ENCODE peak calls at places on chromosome 12, in five cellular contexts. N is T follicular helper cell; C is AML-193; T is activated CD4-positive, alpha-beta memory T cell treated with anti-CD3 and anti-CD28 coated beads for 36 hours; L is A673. O is an unnamed sample.

GRCh38 chr12:115866909-115867525 is 410.5 kb downstream of the MED13L start:
- DNase-seq in T (no peak), L (peak), C (no peak), N (no peak), O (no peak)

GRCh38 chr12:8629486-8630033 is 16.9 kb upstream of the AICDA start:
- DNase-seq in T (no peak), L (no peak), N (no peak), C (no peak), O (no peak)

GRCh38 chr12:131048611-131048990 is 94.9 kb downstream of the ADGRD1 start:
- DNase-seq in N (no peak), L (no peak), T (no peak), C (no peak), O (no peak)

GRCh38 chr12:3077572-3078081 is 448 bp downstream of the TSPAN9 start:
- DNase-seq in L (peak), T (peak), C (no peak), N (no peak), O (no peak)

GRCh38 chr12:79236920-79237319 is 372.3 kb downstream of the SYT1 start:
- DNase-seq in L (no peak), N (no peak), C (no peak), T (no peak), O (no peak)

GRCh38 chr12:75831413-75831812 is 200.2 kb downstream of the PHLDA1 start:
- DNase-seq in C (no peak), L (peak), N (no peak), T (no peak), O (no peak)

GRCh38 chr12:78101946-78102635 is 271.4 kb downstream of the NAV3 start:
- DNase-seq in C (no peak), N (no peak), T (no peak), L (peak), O (no peak)

GRCh38 chr12:104998423-104999346 is 12.6 kb downstream of the NOPCHAP1 start:
- DNase-seq in L (no peak), N (no peak), C (no peak), T (no peak), O (no peak)

GRCh38 chr12:107622005-107622404 is 63.6 kb upstream of the PWP1 start:
- DNase-seq in N (no peak), T (no peak), L (peak), C (peak), O (no peak)

GRCh38 chr12:127761880-127762279 is 505.1 kb upstream of the TMEM132C start:
- DNase-seq in C (no peak), N (no peak), T (no peak), L (no peak), O (peak)

GRCh38 chr12:11143352-11143751 is 8.9 kb upstream of the TAS2R30 start:
- DNase-seq in N (no peak), T (no peak), C (no peak), L (no peak), O (no peak)

GRCh38 chr12:32290411-32290810 is 108.9 kb upstream of the FGD4 start:
- DNase-seq in T (no peak), L (no peak), C (no peak), N (no peak), O (no peak)

GRCh38 chr12:110349521-110350151 is 53.9 kb downstream of the ANAPC7 start:
- DNase-seq in T (peak), N (peak), C (peak), L (peak), O (peak)

GRCh38 chr12:80230068-80230467 is 130.7 kb downstream of the OTOGL start:
- DNase-seq in T (no peak), L (peak), N (no peak), C (no peak), O (no peak)

GRCh38 chr12:81492131-81492720 is 266.9 kb downstream of the PPFIA2 start:
- DNase-seq in L (peak), T (no peak), N (no peak), C (no peak), O (no peak)

GRCh38 chr12:57759360-57759980 is 4.6 kb downstream of the MARCHF9 start:
- DNase-seq in T (peak), C (peak), L (no peak), N (no peak), O (no peak)

GRCh38 chr12:2268478-2269286 is 215.9 kb downstream of the CACNA1C start:
- DNase-seq in N (no peak), L (no peak), C (no peak), T (no peak), O (peak)

GRCh38 chr12:10205251-10205807 is 7.3 kb upstream of the GABARAPL1 start:
- DNase-seq in T (no peak), N (no peak), C (no peak), L (no peak), O (no peak)

GRCh38 chr12:62925680-62926079 is 9.3 kb downstream of the PPM1H start:
- DNase-seq in L (no peak), N (no peak), C (no peak), T (no peak), O (no peak)

GRCh38 chr12:2654311-2654710 is 140.5 kb upstream of the FKBP4 start:
- DNase-seq in T (no peak), C (no peak), N (no peak), L (no peak), O (no peak)

GRCh38 chr12:6774557-6775062 is 2.3 kb downstream of the LAG3 start:
- DNase-seq in T (peak), C (no peak), N (no peak), L (no peak), O (no peak)

GRCh38 chr12:118359541-118359915 is 13.2 kb downstream of the TAOK3 start:
- DNase-seq in N (no peak), T (peak), L (no peak), C (peak), O (no peak)

GRCh38 chr12:118737985-118738540 is 243.3 kb upstream of the SRRM4 start:
- DNase-seq in C (no peak), N (no peak), T (no peak), L (no peak), O (no peak)

GRCh38 chr12:27332407-27333310 is at the start of gene BMAL2:
- DNase-seq in N (no peak), C (no peak), L (peak), T (peak), O (peak)

GRCh38 chr12:107320929-107321618 is 227.7 kb upstream of the CRY1 start:
- DNase-seq in T (peak), C (peak), L (peak), N (peak), O (peak)

GRCh38 chr12:111363578-111363977 is 5.3 kb downstream of the PHETA1 start:
- DNase-seq in C (no peak), N (no peak), L (no peak), T (no peak), O (no peak)

GRCh38 chr12:52913424-52913821 is 8.5 kb upstream of the KRT8 start:
- DNase-seq in T (no peak), C (no peak), N (no peak), L (no peak), O (no peak)